ENCODE peak calls at places on chromosomes 5 and 9, in four cellular contexts. H is H9, G is mesendoderm, L is H1. M is an unnamed sample.

GRCh38 chr5:156137482-156137881 is 189.5 kb upstream of the SGCD start:
- DNase-seq in H (no peak), G (no peak), L (no peak), M (no peak)

GRCh38 chr9:95462419-95463121 is 54.2 kb downstream of the PTCH1 start:
- DNase-seq in H (peak), G (peak), L (no peak), M (no peak)

GRCh38 chr5:33008751-33009418 is 297.8 kb downstream of the NPR3 start:
- DNase-seq in H (peak), G (peak), L (peak), M (no peak)

GRCh38 chr5:62594364-62594984 is 15.9 kb downstream of the LRRC70 start:
- DNase-seq in H (no peak), G (no peak), L (no peak), M (no peak)

GRCh38 chr5:145543968-145544367 is 291.2 kb downstream of the PRELID2 start:
- DNase-seq in H (no peak), G (no peak), L (no peak), M (no peak)

GRCh38 chr5:79845448-79846197 is 145.4 kb downstream of the MTX3 start:
- DNase-seq in H (no peak), G (no peak), L (no peak), M (no peak)

GRCh38 chr9:5846080-5846479 is 13.2 kb upstream of the ERMP1 start:
- DNase-seq in H (no peak), G (no peak), L (no peak), M (no peak)

GRCh38 chr5:154714271-154714986 is 40.7 kb upstream of the LARP1 start:
- DNase-seq in H (no peak), G (no peak), L (no peak), M (no peak)

GRCh38 chr9:69801994-69802393 is 18.6 kb upstream of the CFAP95 start:
- DNase-seq in H (no peak), G (no peak), L (no peak), M (no peak)

GRCh38 chr5:154625031-154625430 is 130.1 kb upstream of the LARP1 start:
- DNase-seq in H (no peak), G (no peak), L (no peak), M (no peak)

GRCh38 chr5:149172261-149172660 is 31.0 kb downstream of the ABLIM3 start:
- DNase-seq in H (no peak), G (no peak), L (no peak), M (no peak)

GRCh38 chr9:121271368-121272351 is 3.7 kb downstream of the GSN start:
- DNase-seq in H (no peak), G (no peak), L (no peak), M (no peak)

GRCh38 chr9:121269888-121270254 is 1.9 kb downstream of the GSN start:
- DNase-seq in H (no peak), G (no peak), L (no peak), M (no peak)

GRCh38 chr9:121274851-121275250 is 6.9 kb downstream of the GSN start:
- DNase-seq in H (no peak), G (no peak), L (no peak), M (no peak)

GRCh38 chr9:121269030-121269887 is 1.3 kb downstream of the GSN start:
- DNase-seq in H (no peak), G (peak), L (no peak), M (no peak)

DNA sequence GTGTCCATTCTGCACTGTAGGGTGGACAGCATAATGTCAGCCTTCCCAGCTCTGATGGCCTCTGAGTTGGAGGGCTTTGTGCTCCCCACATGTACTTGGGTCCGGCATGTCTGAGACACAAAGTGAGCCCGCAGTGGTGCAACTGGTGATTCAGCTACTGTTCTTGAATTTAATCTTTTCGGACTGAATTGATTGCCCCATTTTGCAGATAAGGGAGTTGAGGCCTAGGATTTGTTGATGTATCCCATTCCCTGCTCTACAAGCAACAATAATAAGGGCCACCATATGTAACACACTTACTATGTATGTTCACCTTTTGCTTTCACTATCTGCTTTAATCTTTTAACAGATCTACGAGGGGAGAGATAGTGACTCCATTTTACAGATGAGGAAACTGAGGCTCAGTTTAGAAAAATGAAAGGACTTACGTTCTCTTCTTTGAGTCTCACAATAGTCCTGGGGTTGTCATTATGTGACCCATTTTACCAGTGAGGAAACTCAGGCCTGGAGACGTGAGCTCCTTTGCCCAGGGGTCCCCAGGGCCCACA is 4.5 kb downstream of the GSN start:
- DNase-seq in H (no peak), G (no peak), L (no peak), M (no peak)
- H3K4ac ChIP-seq in H (no peak), G (no peak), L (no peak), M (no peak)

GRCh38 chr9:116015855-116016254 is 137.7 kb upstream of the PAPPA start:
- DNase-seq in H (no peak), G (no peak), L (no peak), M (no peak)

GRCh38 chr9:116020801-116021200 is 132.8 kb upstream of the PAPPA start:
- DNase-seq in H (no peak), G (peak), L (no peak), M (no peak)

DNA sequence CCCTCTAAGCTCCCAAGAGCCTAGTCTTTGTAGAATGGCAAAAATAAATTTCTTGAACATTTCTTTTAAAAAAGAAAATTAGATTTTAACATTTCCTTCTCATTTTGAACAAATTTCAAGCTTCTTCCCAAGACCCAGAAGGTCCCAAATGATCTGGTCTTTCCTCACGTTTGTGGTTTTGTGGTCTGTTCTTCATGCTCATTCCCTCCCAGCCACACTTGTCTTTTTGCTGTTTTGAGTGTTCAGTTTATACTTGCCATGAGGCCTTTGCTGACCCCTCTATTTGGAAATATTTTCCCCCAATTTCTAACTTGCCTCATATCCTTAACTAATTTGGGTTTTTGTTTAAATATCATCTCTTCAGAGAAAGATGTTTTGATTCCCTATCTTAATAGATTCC is 133.4 kb upstream of the PAPPA start:
- DNase-seq in H (no peak), G (no peak), L (no peak), M (no peak)
- H3K4ac ChIP-seq in H (no peak), G (no peak), L (no peak), M (no peak)

GRCh38 chr5:142811840-142812557 is 41.8 kb downstream of the ARHGAP26 start:
- DNase-seq in H (no peak), G (peak), L (no peak), M (no peak)
- H3K4ac ChIP-seq in H (no peak), G (no peak), L (no peak), M (no peak)

DNA sequence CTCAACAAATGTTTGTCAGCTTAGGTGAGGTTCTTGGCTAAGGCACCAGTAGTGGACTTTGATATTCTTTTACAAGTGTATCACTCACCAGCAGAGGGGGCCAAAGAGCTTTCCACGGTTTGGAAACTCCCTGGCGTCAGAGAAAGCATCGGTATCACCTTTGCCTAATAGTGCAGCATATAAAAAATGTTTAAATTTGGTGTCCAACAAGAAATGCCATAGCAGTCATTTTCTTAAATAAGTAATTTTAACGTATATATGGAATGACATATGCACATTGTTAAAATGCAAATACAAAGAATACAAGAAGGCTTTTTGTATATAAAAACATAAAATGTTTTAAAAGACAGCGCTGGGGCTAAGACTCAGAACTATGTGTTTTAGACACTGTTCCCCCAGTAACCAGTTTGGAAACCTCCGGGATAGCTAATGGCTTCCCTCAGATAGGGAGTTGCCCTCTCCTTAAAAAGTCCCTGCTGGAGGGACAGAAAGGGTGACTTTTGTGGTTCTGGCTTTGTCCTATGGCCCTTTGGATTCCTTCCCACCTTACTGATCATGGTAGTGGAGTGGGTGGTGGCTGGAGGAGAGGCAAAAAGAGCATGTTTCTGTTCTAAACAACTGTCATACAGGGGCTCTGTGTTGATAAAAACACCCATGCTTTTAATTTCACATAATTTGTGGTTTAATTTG is 124.6 kb downstream of the GPBP1 start:
- DNase-seq in H (peak), G (peak), L (no peak), M (peak)
- H3K4ac ChIP-seq in H (no peak), G (no peak), L (no peak), M (no peak)

DNA sequence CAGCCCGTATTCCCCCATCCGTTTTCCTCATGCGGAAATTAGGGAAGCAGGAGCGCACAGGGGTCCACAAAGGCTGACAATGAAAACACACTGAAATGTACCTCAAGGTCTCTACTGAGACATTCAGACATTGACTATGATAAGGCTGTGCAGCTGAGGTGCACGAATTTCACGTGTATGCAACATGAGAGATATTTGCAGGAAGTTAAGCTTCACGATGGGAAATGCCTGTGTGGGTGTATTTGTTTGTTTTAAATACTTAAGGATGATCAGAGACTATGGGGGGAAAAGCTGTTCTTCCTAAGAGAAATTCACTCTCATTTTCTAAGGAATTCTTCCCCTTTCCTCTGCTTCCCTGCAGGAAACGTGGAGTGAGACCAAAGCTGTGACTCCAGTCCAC is 2.6 kb upstream of the SPATA31E1 start:
- DNase-seq in H (no peak), G (no peak), L (no peak), M (no peak)
- H3K4ac ChIP-seq in H (no peak), G (no peak), L (no peak), M (no peak)